ENCODE peak calls at places on chromosome 4, in five cellular contexts. D, I, K, T and O are unnamed samples.

GRCh38 chr4:30721353-30722091 is 1.4 kb downstream of the PCDH7 start:
- DNase-seq in D (no peak), K (peak), I (peak), T (peak), O (no peak)

GRCh38 chr4:64756016-64756415 is 346.8 kb upstream of the TECRL start:
- DNase-seq in K (no peak), T (no peak), D (peak), I (no peak), O (no peak)

GRCh38 chr4:118927976-118928375 is 39.3 kb downstream of the SYNPO2 start:
- DNase-seq in T (peak), D (no peak), I (peak), K (peak), O (no peak)

GRCh38 chr4:139934336-139934735 is 219.6 kb downstream of the MAML3 start:
- DNase-seq in I (no peak), T (no peak), D (no peak), K (no peak), O (no peak)

GRCh38 chr4:16896871-16897270 is 1.6 kb downstream of the LDB2 start:
- DNase-seq in K (no peak), I (no peak), T (no peak), D (peak), O (no peak)

GRCh38 chr4:6298852-6299251 is 29.2 kb downstream of the WFS1 start:
- DNase-seq in D (no peak), T (peak), K (no peak), I (no peak), O (no peak)

GRCh38 chr4:84681488-84682274 is 98.8 kb downstream of the CDS1 start:
- DNase-seq in T (no peak), I (no peak), K (no peak), D (peak), O (peak)

GRCh38 chr4:2281575-2282343 is 19.9 kb upstream of the MXD4 start:
- DNase-seq in K (no peak), I (no peak), D (no peak), T (no peak), O (no peak)

GRCh38 chr4:101347267-101347556 is at the start of gene PPP3CA:
- DNase-seq in D (no peak), T (no peak), I (no peak), K (no peak), O (no peak)

GRCh38 chr4:126756050-126756809 is 876.5 kb upstream of the INTU start:
- DNase-seq in D (no peak), I (no peak), T (no peak), K (no peak), O (no peak)

GRCh38 chr4:62408467-62408866 is 1208.3 kb downstream of the ADGRL3 start:
- DNase-seq in I (no peak), K (no peak), D (no peak), T (no peak), O (no peak)
- TF ChIP-seq CTCF in I (peak), K (no peak), D (no peak), T (no peak), O (no peak)

GRCh38 chr4:4425696-4426095 is 38.8 kb downstream of the NSG1 start:
- DNase-seq in T (peak), D (no peak), K (no peak), I (peak), O (no peak)

GRCh38 chr4:4422856-4423485 is 36.1 kb downstream of the NSG1 start:
- DNase-seq in I (no peak), K (no peak), D (no peak), T (peak), O (no peak)

GRCh38 chr4:4423706-4424498 is 37.0 kb downstream of the NSG1 start:
- DNase-seq in T (peak), K (no peak), I (no peak), D (no peak), O (no peak)

GRCh38 chr4:4425119-4425690 is 38.3 kb downstream of the NSG1 start:
- DNase-seq in K (no peak), D (no peak), I (no peak), T (peak), O (no peak)

DNA sequence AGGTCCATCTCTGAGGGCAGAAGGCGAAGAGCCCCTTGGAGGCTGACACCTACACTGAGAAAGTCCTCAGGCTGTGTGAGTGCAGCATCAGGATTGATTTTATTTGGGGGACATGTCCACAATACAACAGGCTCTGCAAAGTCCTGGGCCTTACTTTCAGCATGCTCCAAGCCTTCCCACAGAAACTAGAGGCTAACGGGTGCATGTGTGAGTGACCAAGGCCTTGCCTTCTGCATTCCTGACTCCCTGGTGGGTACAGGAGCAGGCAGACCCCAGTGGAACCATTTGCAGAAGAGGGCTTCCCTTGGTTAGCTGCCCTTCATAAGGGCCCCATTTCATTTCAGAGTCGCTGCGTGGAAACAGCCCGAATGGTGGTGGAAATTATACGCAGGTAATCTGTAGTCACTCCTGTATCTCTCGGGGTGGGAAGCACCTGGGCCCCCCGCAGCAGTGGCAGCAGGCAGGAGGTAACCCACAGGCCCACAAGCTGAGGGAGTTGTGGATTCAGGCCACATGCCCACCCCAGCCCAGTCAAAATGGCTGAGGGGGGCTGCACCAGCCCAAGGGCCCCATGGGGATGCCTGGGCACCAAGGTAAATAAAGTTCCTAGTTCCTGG is 37.7 kb downstream of the NSG1 start:
- DNase-seq in K (no peak), T (no peak), I (no peak), D (no peak), O (no peak)
- H3K4me3 ChIP-seq in K (no peak), T (no peak), I (no peak), D (no peak), O (no peak)

GRCh38 chr4:69156913-69157312 is 57.6 kb downstream of the UGT2B11 start:
- DNase-seq in I (no peak), K (no peak), D (no peak), T (no peak), O (no peak)
- TF ChIP-seq CTCF in I (no peak), K (no peak), D (peak), T (no peak), O (peak)

GRCh38 chr4:54233697-54234496 is 4.8 kb downstream of the PDGFRA start:
- DNase-seq in K (peak), I (peak), T (peak), D (peak), O (no peak)

GRCh38 chr4:54232151-54232688 is 3.1 kb downstream of the PDGFRA start:
- DNase-seq in K (no peak), T (no peak), I (no peak), D (no peak), O (no peak)

GRCh38 chr4:54234497-54235205 is 5.6 kb downstream of the PDGFRA start:
- DNase-seq in K (no peak), T (no peak), I (no peak), D (peak), O (no peak)

GRCh38 chr4:54231419-54232150 is 2.5 kb downstream of the PDGFRA start:
- DNase-seq in D (peak), K (peak), I (peak), T (peak), O (no peak)

GRCh38 chr4:54233128-54233696 is 4.1 kb downstream of the PDGFRA start:
- DNase-seq in T (peak), D (peak), I (peak), K (peak), O (no peak)
- H3K4me3 ChIP-seq in T (peak), D (peak), I (peak), K (peak), O (peak)

DNA sequence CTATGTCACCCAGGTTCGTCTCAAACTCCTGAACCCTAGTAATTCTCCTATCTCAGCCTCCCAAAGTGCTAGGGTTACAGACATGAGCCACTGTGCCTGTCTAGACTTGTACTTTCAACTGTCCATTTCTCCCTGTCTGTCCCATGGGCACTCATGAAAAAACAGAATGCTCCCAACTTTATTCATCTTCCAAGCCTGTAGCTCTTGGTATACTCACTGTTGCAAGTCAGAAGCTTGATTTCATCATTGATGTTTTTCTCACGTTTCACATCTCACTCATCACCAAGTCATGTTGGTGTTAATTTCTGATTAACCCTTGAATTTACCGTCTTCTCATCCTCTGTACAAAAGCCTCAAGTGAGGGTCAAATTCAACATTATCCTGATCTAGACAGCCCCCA is 7.3 kb upstream of the SRP72 start:
- DNase-seq in I (no peak), D (no peak), T (no peak), K (no peak), O (no peak)
- TF ChIP-seq CTCF in I (no peak), D (no peak), T (no peak), K (no peak), O (no peak)